ENCODE peak calls at places on chromosomes 3 and 15, in ten cellular contexts. One of them, this sample, is unnamed.

GRCh38 chr3:10762611-10763247 is 53.3 kb upstream of the SLC6A11 start:
- DNase-seq in psoas muscle: no peak
- DNase-seq in cardiac muscle cell: no peak
- DNase-seq in AG09319: no peak
- DNase-seq in Calu3: no peak
- DNase-seq in mesothelial cell of epicardium: no peak
- DNase-seq in Caco-2: no peak
- DNase-seq in GM13976: no peak
- DNase-seq in heart left ventricle: no peak
- DNase-seq in epithelial cell of esophagus: no peak
- DNase-seq in this sample: no peak

GRCh38 chr3:17110665-17111396 is 226.1 kb downstream of the PLCL2 start:
- DNase-seq in psoas muscle: no peak
- DNase-seq in cardiac muscle cell: no peak
- DNase-seq in AG09319: no peak
- DNase-seq in Calu3: no peak
- DNase-seq in mesothelial cell of epicardium: no peak
- DNase-seq in Caco-2: no peak
- DNase-seq in GM13976: no peak
- DNase-seq in heart left ventricle: no peak
- DNase-seq in epithelial cell of esophagus: peak
- DNase-seq in this sample: no peak

GRCh38 chr15:29570931-29571727 is 251.1 kb downstream of the TJP1 start:
- DNase-seq in psoas muscle: no peak
- DNase-seq in cardiac muscle cell: peak
- DNase-seq in AG09319: no peak
- DNase-seq in Calu3: peak
- DNase-seq in mesothelial cell of epicardium: peak
- DNase-seq in Caco-2: no peak
- DNase-seq in GM13976: peak
- DNase-seq in heart left ventricle: no peak
- DNase-seq in epithelial cell of esophagus: peak
- DNase-seq in this sample: peak

GRCh38 chr3:2024037-2024436 is 74.6 kb upstream of the CNTN4 start:
- DNase-seq in psoas muscle: no peak
- DNase-seq in cardiac muscle cell: no peak
- DNase-seq in AG09319: no peak
- DNase-seq in Calu3: no peak
- DNase-seq in mesothelial cell of epicardium: no peak
- DNase-seq in Caco-2: no peak
- DNase-seq in GM13976: no peak
- DNase-seq in heart left ventricle: no peak
- DNase-seq in epithelial cell of esophagus: no peak
- DNase-seq in this sample: no peak

GRCh38 chr15:76533060-76533955 is 196.7 kb downstream of the ISL2 start:
- DNase-seq in psoas muscle: no peak
- DNase-seq in cardiac muscle cell: peak
- DNase-seq in AG09319: no peak
- DNase-seq in Calu3: no peak
- DNase-seq in mesothelial cell of epicardium: no peak
- DNase-seq in Caco-2: no peak
- DNase-seq in GM13976: no peak
- DNase-seq in heart left ventricle: no peak
- DNase-seq in epithelial cell of esophagus: peak
- DNase-seq in this sample: no peak

GRCh38 chr3:123202451-123202850 is 708 bp downstream of the SEC22A start:
- DNase-seq in psoas muscle: no peak
- DNase-seq in cardiac muscle cell: no peak
- DNase-seq in AG09319: no peak
- DNase-seq in Calu3: peak
- DNase-seq in mesothelial cell of epicardium: peak
- DNase-seq in Caco-2: peak
- DNase-seq in GM13976: no peak
- DNase-seq in heart left ventricle: no peak
- DNase-seq in epithelial cell of esophagus: peak
- DNase-seq in this sample: no peak

GRCh38 chr3:58082047-58082446 is 73.8 kb downstream of the FLNB start:
- DNase-seq in psoas muscle: no peak
- DNase-seq in cardiac muscle cell: peak
- DNase-seq in AG09319: no peak
- DNase-seq in Calu3: no peak
- DNase-seq in mesothelial cell of epicardium: no peak
- DNase-seq in Caco-2: no peak
- DNase-seq in GM13976: no peak
- DNase-seq in heart left ventricle: no peak
- DNase-seq in epithelial cell of esophagus: no peak
- DNase-seq in this sample: peak

GRCh38 chr3:36697397-36698001 is 66.9 kb downstream of the DCLK3 start:
- DNase-seq in psoas muscle: no peak
- DNase-seq in cardiac muscle cell: no peak
- DNase-seq in AG09319: no peak
- DNase-seq in Calu3: peak
- DNase-seq in mesothelial cell of epicardium: no peak
- DNase-seq in Caco-2: no peak
- DNase-seq in GM13976: no peak
- DNase-seq in heart left ventricle: no peak
- DNase-seq in epithelial cell of esophagus: no peak
- DNase-seq in this sample: no peak

GRCh38 chr3:144104146-144104545 is 132.5 kb downstream of the DIPK2A start:
- DNase-seq in psoas muscle: no peak
- DNase-seq in cardiac muscle cell: no peak
- DNase-seq in AG09319: no peak
- DNase-seq in Calu3: no peak
- DNase-seq in mesothelial cell of epicardium: no peak
- DNase-seq in Caco-2: no peak
- DNase-seq in GM13976: no peak
- DNase-seq in heart left ventricle: no peak
- DNase-seq in epithelial cell of esophagus: no peak
- DNase-seq in this sample: no peak

GRCh38 chr3:69182588-69183299 is 60.3 kb upstream of the LMOD3 start:
- DNase-seq in psoas muscle: no peak
- DNase-seq in cardiac muscle cell: peak
- DNase-seq in AG09319: no peak
- DNase-seq in Calu3: no peak
- DNase-seq in mesothelial cell of epicardium: no peak
- DNase-seq in Caco-2: no peak
- DNase-seq in GM13976: no peak
- DNase-seq in heart left ventricle: no peak
- DNase-seq in epithelial cell of esophagus: peak
- DNase-seq in this sample: no peak

GRCh38 chr3:66405701-66406091 is 95.1 kb downstream of the LRIG1 start:
- DNase-seq in psoas muscle: peak
- DNase-seq in cardiac muscle cell: peak
- DNase-seq in AG09319: no peak
- DNase-seq in Calu3: no peak
- DNase-seq in mesothelial cell of epicardium: no peak
- DNase-seq in Caco-2: no peak
- DNase-seq in GM13976: no peak
- DNase-seq in heart left ventricle: peak
- DNase-seq in epithelial cell of esophagus: peak
- DNase-seq in this sample: peak

GRCh38 chr3:33061782-33062181 is 35.2 kb downstream of the GLB1 start:
- DNase-seq in psoas muscle: no peak
- DNase-seq in cardiac muscle cell: peak
- DNase-seq in AG09319: peak
- DNase-seq in Calu3: no peak
- DNase-seq in mesothelial cell of epicardium: no peak
- DNase-seq in Caco-2: no peak
- DNase-seq in GM13976: no peak
- DNase-seq in heart left ventricle: no peak
- DNase-seq in epithelial cell of esophagus: peak
- DNase-seq in this sample: no peak

GRCh38 chr15:85875756-85876155 is 81.0 kb upstream of the KLHL25 start:
- DNase-seq in psoas muscle: no peak
- DNase-seq in cardiac muscle cell: no peak
- DNase-seq in AG09319: no peak
- DNase-seq in Calu3: no peak
- DNase-seq in mesothelial cell of epicardium: no peak
- DNase-seq in Caco-2: no peak
- DNase-seq in GM13976: no peak
- DNase-seq in heart left ventricle: no peak
- DNase-seq in epithelial cell of esophagus: no peak
- DNase-seq in this sample: no peak
- TF ChIP-seq CTCF in psoas muscle: no peak
- TF ChIP-seq CTCF in cardiac muscle cell: no peak
- TF ChIP-seq CTCF in AG09319: no peak
- TF ChIP-seq CTCF in Calu3: no peak
- TF ChIP-seq CTCF in mesothelial cell of epicardium: no peak
- TF ChIP-seq CTCF in Caco-2: no peak
- TF ChIP-seq CTCF in GM13976: no peak
- TF ChIP-seq CTCF in heart left ventricle: no peak
- TF ChIP-seq CTCF in epithelial cell of esophagus: no peak
- TF ChIP-seq CTCF in this sample: no peak

GRCh38 chr15:80003171-80003570 is 32.2 kb upstream of the BCL2A1 start:
- DNase-seq in psoas muscle: no peak
- DNase-seq in cardiac muscle cell: no peak
- DNase-seq in AG09319: no peak
- DNase-seq in Calu3: no peak
- DNase-seq in mesothelial cell of epicardium: no peak
- DNase-seq in Caco-2: no peak
- DNase-seq in GM13976: no peak
- DNase-seq in heart left ventricle: no peak
- DNase-seq in epithelial cell of esophagus: no peak
- DNase-seq in this sample: no peak

GRCh38 chr15:80003934-80004472 is 33.0 kb upstream of the BCL2A1 start:
- DNase-seq in psoas muscle: no peak
- DNase-seq in cardiac muscle cell: no peak
- DNase-seq in AG09319: no peak
- DNase-seq in Calu3: no peak
- DNase-seq in mesothelial cell of epicardium: no peak
- DNase-seq in Caco-2: no peak
- DNase-seq in GM13976: no peak
- DNase-seq in heart left ventricle: no peak
- DNase-seq in epithelial cell of esophagus: no peak
- DNase-seq in this sample: no peak

GRCh38 chr15:80007532-80007931 is 36.5 kb upstream of the BCL2A1 start:
- DNase-seq in psoas muscle: no peak
- DNase-seq in cardiac muscle cell: no peak
- DNase-seq in AG09319: no peak
- DNase-seq in Calu3: no peak
- DNase-seq in mesothelial cell of epicardium: no peak
- DNase-seq in Caco-2: no peak
- DNase-seq in GM13976: no peak
- DNase-seq in heart left ventricle: no peak
- DNase-seq in epithelial cell of esophagus: no peak
- DNase-seq in this sample: no peak

DNA sequence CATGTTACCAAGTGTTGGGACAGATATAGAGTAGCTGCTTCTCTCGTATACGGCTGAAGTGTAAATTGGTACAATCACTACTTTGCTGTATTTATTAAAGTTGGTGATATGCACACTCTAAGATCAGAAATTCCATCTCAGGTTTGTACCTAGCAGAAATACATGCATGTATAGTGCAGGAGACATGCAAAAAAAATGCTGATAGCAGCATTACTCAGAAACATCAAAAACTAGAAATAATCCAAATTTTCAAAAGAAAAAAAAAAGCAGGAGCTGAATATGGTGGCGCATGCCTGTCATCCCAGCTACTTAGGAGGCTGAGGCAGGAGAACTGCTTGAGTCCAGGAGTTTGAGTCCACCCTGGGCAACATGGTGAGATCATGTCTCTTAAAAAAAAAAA is 31.3 kb upstream of the BCL2A1 start:
- DNase-seq in psoas muscle: no peak
- DNase-seq in cardiac muscle cell: no peak
- DNase-seq in AG09319: no peak
- DNase-seq in Calu3: no peak
- DNase-seq in mesothelial cell of epicardium: no peak
- DNase-seq in Caco-2: no peak
- DNase-seq in GM13976: no peak
- DNase-seq in heart left ventricle: no peak
- DNase-seq in epithelial cell of esophagus: no peak
- DNase-seq in this sample: no peak
- TF ChIP-seq CTCF in psoas muscle: no peak
- TF ChIP-seq CTCF in cardiac muscle cell: no peak
- TF ChIP-seq CTCF in AG09319: no peak
- TF ChIP-seq CTCF in Calu3: no peak
- TF ChIP-seq CTCF in mesothelial cell of epicardium: no peak
- TF ChIP-seq CTCF in Caco-2: no peak
- TF ChIP-seq CTCF in GM13976: no peak
- TF ChIP-seq CTCF in heart left ventricle: no peak
- TF ChIP-seq CTCF in epithelial cell of esophagus: no peak
- TF ChIP-seq CTCF in this sample: no peak

DNA sequence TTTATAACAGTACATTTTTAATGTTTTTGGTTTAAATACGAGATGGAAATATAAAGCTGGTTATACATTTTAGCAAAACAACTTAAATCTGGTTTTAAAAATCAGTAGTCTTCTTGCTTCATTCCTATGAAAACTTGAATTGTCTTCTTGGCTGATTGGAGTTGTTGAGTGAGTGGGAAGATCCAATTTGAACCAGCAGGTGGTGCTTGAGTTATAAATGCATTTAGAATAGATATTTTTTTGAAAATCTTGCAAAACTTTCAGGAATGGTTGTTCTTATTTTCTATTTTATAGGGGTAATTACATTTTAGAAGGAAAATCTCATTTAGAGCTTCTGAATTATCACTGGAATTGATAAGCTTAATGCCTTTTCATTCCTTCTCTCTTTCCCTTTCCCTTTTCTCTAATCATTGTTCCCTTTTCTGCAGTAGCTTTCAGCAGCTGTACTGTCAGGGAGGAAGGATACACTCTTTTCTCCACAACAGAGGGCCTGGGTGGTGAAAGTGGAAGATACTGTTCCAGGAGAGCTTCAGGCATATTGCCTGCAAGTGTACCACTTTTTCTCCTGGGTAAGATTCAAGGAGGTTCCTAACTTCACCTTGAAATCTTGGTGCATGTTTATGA is 335.6 kb downstream of the NLGN1 start:
- DNase-seq in psoas muscle: no peak
- DNase-seq in cardiac muscle cell: peak
- DNase-seq in AG09319: no peak
- DNase-seq in Calu3: peak
- DNase-seq in mesothelial cell of epicardium: no peak
- DNase-seq in Caco-2: no peak
- DNase-seq in GM13976: no peak
- DNase-seq in heart left ventricle: no peak
- DNase-seq in epithelial cell of esophagus: peak
- DNase-seq in this sample: no peak
- TF ChIP-seq CTCF in psoas muscle: peak
- TF ChIP-seq CTCF in cardiac muscle cell: peak
- TF ChIP-seq CTCF in AG09319: peak
- TF ChIP-seq CTCF in Calu3: peak
- TF ChIP-seq CTCF in mesothelial cell of epicardium: peak
- TF ChIP-seq CTCF in Caco-2: peak
- TF ChIP-seq CTCF in GM13976: no peak
- TF ChIP-seq CTCF in heart left ventricle: peak
- TF ChIP-seq CTCF in epithelial cell of esophagus: peak
- TF ChIP-seq CTCF in this sample: peak

DNA sequence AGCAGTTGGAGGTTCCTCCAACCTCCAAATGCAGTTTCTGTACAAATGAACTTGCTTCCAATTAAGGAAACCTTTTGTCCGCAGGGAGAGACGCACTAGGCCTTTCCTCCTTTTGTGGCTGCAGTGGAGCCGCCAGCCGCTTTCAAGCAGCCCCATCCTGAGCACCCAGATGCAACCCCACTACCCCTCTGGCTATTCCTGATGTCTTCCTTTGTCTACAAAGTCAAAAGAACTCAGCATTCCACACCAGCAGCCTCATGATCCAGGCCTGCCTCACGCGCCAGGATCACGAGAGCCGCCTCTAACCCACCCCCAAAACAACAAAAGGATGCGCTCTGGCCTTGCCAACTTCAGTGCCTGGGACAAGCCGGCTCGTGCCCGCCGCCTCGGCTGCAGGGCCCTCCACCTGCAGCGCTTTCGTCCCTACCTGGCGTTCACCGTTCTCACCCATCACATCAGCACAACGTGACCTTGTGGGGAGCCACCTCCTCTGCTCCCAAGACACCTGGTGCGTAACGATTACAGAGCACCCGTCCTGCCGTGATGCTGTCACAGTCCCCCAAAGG is 48.2 kb upstream of the MUC4 start:
- DNase-seq in psoas muscle: no peak
- DNase-seq in cardiac muscle cell: no peak
- DNase-seq in AG09319: no peak
- DNase-seq in Calu3: no peak
- DNase-seq in mesothelial cell of epicardium: no peak
- DNase-seq in Caco-2: no peak
- DNase-seq in GM13976: no peak
- DNase-seq in heart left ventricle: no peak
- DNase-seq in epithelial cell of esophagus: no peak
- DNase-seq in this sample: no peak
- TF ChIP-seq CTCF in psoas muscle: no peak
- TF ChIP-seq CTCF in cardiac muscle cell: no peak
- TF ChIP-seq CTCF in AG09319: no peak
- TF ChIP-seq CTCF in Calu3: no peak
- TF ChIP-seq CTCF in mesothelial cell of epicardium: no peak
- TF ChIP-seq CTCF in Caco-2: no peak
- TF ChIP-seq CTCF in GM13976: no peak
- TF ChIP-seq CTCF in heart left ventricle: no peak
- TF ChIP-seq CTCF in epithelial cell of esophagus: no peak
- TF ChIP-seq CTCF in this sample: no peak